ENCODE peak calls at places on chromosome 9, in nine cellular contexts. H is PC-3; Q is endothelial cell of umbilical vein; F is stimulated activated CD4-positive, alpha-beta T cell treated with anti-CD3 and anti-CD28 coated beads, TNF-alpha, amount 100 ng/mL, for 1 hour; K is epithelial cell of esophagus; O is AG08396; Z is SHP77 treated with DMSO at 0.1 percent for 48 hours; B is progenitor cell of endocrine pancreas; V is stimulated activated CD8-positive, alpha-beta memory T cell treated with anti-CD3 and anti-CD28 coated beads, Interleukin-4, amount 100 ng/mL, for 48 hours. J is an unnamed sample.

GRCh38 chr9:116686693-116687073 is 422 bp upstream of the TRIM32 start:
- DNase-seq in V (peak; percentile 28), Z (peak; percentile 53), O (peak; percentile 44), H (peak; percentile 19), B (no peak), F (no peak), Q (no peak), K (no peak), J (no peak)

GRCh38 chr9:123033864-123034598 is 564 bp downstream of the GPR21 start:
- DNase-seq in Z (no peak), O (no peak), F (no peak), B (no peak), V (no peak), H (no peak), K (no peak), Q (no peak), J (peak; percentile 62)

GRCh38 chr9:107976767-107977166 is 487.2 kb upstream of the KLF4 start:
- DNase-seq in V (no peak), H (no peak), Z (no peak), F (no peak), K (peak; percentile 24), O (peak; percentile 8), Q (no peak), B (no peak), J (no peak)

GRCh38 chr9:128633601-128634000 is 23.0 kb downstream of the DYNC2I2 start:
- DNase-seq in H (no peak), Q (no peak), K (no peak), V (no peak), Z (no peak), F (no peak), B (no peak), O (no peak), J (no peak)

GRCh38 chr9:137828527-137829259 is 48.9 kb upstream of the CACNA1B start:
- DNase-seq in O (peak; percentile 63), Z (no peak), H (no peak), V (peak; percentile 43), B (peak; percentile 47), Q (no peak), K (no peak), F (no peak), J (peak; percentile 22)

GRCh38 chr9:134383148-134383547 is 56.9 kb downstream of the RXRA start:
- DNase-seq in Q (no peak), O (no peak), Z (no peak), F (no peak), H (no peak), B (no peak), V (no peak), K (no peak), J (no peak)

GRCh38 chr9:86577420-86578333 is 223.5 kb upstream of the TUT7 start:
- DNase-seq in V (no peak), H (no peak), O (no peak), Q (no peak), Z (no peak), B (no peak), K (no peak), F (no peak), J (no peak)

GRCh38 chr9:105141448-105142101 is 102.9 kb upstream of the SLC44A1 start:
- DNase-seq in B (no peak), K (no peak), V (no peak), Q (no peak), H (no peak), Z (no peak), F (no peak), O (no peak), J (no peak)

GRCh38 chr9:112754578-112754977 is 4.0 kb downstream of the SNX30 start:
- DNase-seq in H (peak; percentile 85), B (no peak), Z (no peak), Q (no peak), F (no peak), V (peak; percentile 53), O (no peak), K (peak; percentile 35), J (no peak)

GRCh38 chr9:34047864-34048729 is 590 bp downstream of the UBAP2 start:
- DNase-seq in Q (no peak), B (peak; percentile 27), F (peak; percentile 44), H (peak; percentile 43), O (peak; percentile 36), V (peak; percentile 77), K (peak; percentile 42), Z (no peak), J (no peak)

GRCh38 chr9:113567361-113568080 is 104.0 kb downstream of the RGS3 start:
- DNase-seq in K (no peak), F (no peak), Z (no peak), B (no peak), V (no peak), H (no peak), Q (no peak), O (no peak), J (no peak)

J was measured in cerebellar cortex.